ENCODE peak calls at places on chromosomes 13 and 19, in seven cellular contexts. C, W, T, Q, I, Y and X are unnamed samples.

GRCh38 chr13:74062933-74063332 is 71.3 kb downstream of the KLF12 start:
- DNase-seq in C (peak), W (no peak), T (peak), Q (no peak), I (no peak), Y (no peak), X (no peak)

GRCh38 chr19:42352216-42352892 is 26.9 kb downstream of the MEGF8 start:
- DNase-seq in C (peak), W (peak), T (no peak), Q (no peak), I (no peak), Y (no peak), X (no peak)

GRCh38 chr19:45090034-45090433 is 2.9 kb upstream of the PPP1R37 start:
- DNase-seq in C (no peak), W (no peak), T (no peak), Q (no peak), I (no peak), Y (no peak), X (no peak)

GRCh38 chr19:39502640-39503417 is 4.1 kb downstream of the DLL3 start:
- DNase-seq in C (peak), W (no peak), T (peak), Q (peak), I (peak), Y (peak), X (peak)

GRCh38 chr13:40442826-40443225 is 223.6 kb downstream of the FOXO1 start:
- DNase-seq in C (no peak), W (no peak), T (no peak), Q (no peak), I (no peak), Y (peak), X (no peak)

GRCh38 chr13:61900033-61900432 is 484.4 kb upstream of the PCDH20 start:
- DNase-seq in C (no peak), W (no peak), T (no peak), Q (no peak), I (no peak), Y (no peak), X (no peak)

GRCh38 chr13:104198811-104199210 is 1132.6 kb upstream of the SLC10A2 start:
- DNase-seq in C (no peak), W (no peak), T (no peak), Q (no peak), I (no peak), Y (no peak), X (no peak)

GRCh38 chr13:99308481-99309087 is 1.4 kb upstream of the GPR183 start:
- DNase-seq in C (no peak), W (no peak), T (no peak), Q (no peak), I (no peak), Y (no peak), X (no peak)

GRCh38 chr13:99421758-99422555 is 79.3 kb upstream of the TM9SF2 start:
- DNase-seq in C (no peak), W (no peak), T (no peak), Q (no peak), I (no peak), Y (no peak), X (no peak)

GRCh38 chr19:30229524-30230174 is 142.5 kb upstream of the ZNF536 start:
- DNase-seq in C (no peak), W (no peak), T (no peak), Q (no peak), I (no peak), Y (no peak), X (no peak)

GRCh38 chr19:5060591-5061339 is 91.9 kb downstream of the KDM4B start:
- DNase-seq in C (no peak), W (peak), T (no peak), Q (no peak), I (no peak), Y (no peak), X (no peak)

GRCh38 chr13:51614350-51614786 is 30.1 kb downstream of the WDFY2 start:
- DNase-seq in C (no peak), W (no peak), T (peak), Q (no peak), I (no peak), Y (no peak), X (peak)

GRCh38 chr13:99310382-99311031 is 3.3 kb upstream of the GPR183 start:
- DNase-seq in C (no peak), W (no peak), T (no peak), Q (no peak), I (no peak), Y (no peak), X (no peak)

GRCh38 chr13:83996415-83996814 is 114.1 kb upstream of the SLITRK1 start:
- DNase-seq in C (no peak), W (no peak), T (no peak), Q (no peak), I (no peak), Y (no peak), X (no peak)

GRCh38 chr13:68940049-68940448 is 1167.6 kb upstream of the ATXN8OS start:
- DNase-seq in C (no peak), W (no peak), T (no peak), Q (no peak), I (no peak), Y (no peak), X (no peak)

GRCh38 chr13:27302643-27303262 is 32.1 kb downstream of the RASL11A start:
- DNase-seq in C (no peak), W (no peak), T (no peak), Q (no peak), I (no peak), Y (no peak), X (no peak)

GRCh38 chr13:33207616-33207964 is 78.0 kb downstream of the STARD13 start:
- DNase-seq in C (no peak), W (peak), T (no peak), Q (no peak), I (no peak), Y (peak), X (no peak)

GRCh38 chr13:39965309-39965708 is 309.8 kb downstream of the COG6 start:
- DNase-seq in C (no peak), W (no peak), T (no peak), Q (no peak), I (no peak), Y (no peak), X (no peak)

GRCh38 chr13:66528903-66529576 is 701.1 kb downstream of the PCDH9 start:
- DNase-seq in C (no peak), W (no peak), T (no peak), Q (no peak), I (no peak), Y (no peak), X (no peak)

GRCh38 chr13:42580644-42581043 is 6.7 kb downstream of the TNFSF11 start:
- DNase-seq in C (no peak), W (no peak), T (no peak), Q (no peak), I (no peak), Y (no peak), X (no peak)

GRCh38 chr19:20423381-20424207 is 142.0 kb downstream of the ZNF737 start:
- DNase-seq in C (no peak), W (peak), T (peak), Q (no peak), I (no peak), Y (no peak), X (no peak)

GRCh38 chr13:96091164-96091931 is 1.4 kb downstream of the HS6ST3 start:
- DNase-seq in C (no peak), W (no peak), T (no peak), Q (no peak), I (no peak), Y (no peak), X (no peak)

GRCh38 chr19:4455742-4456565 is 1.6 kb downstream of the UBXN6 start:
- DNase-seq in C (peak), W (peak), T (peak), Q (no peak), I (peak), Y (peak), X (peak)

GRCh38 chr13:100513171-100513570 is 75.4 kb downstream of the GGACT start:
- DNase-seq in C (no peak), W (no peak), T (no peak), Q (no peak), I (no peak), Y (no peak), X (no peak)

GRCh38 chr13:50891206-50891605 is 18.4 kb upstream of the RNASEH2B start:
- DNase-seq in C (no peak), W (no peak), T (no peak), Q (no peak), I (no peak), Y (no peak), X (no peak)

GRCh38 chr13:28659611-28659970 is 661 bp downstream of the POMP start:
- DNase-seq in C (no peak), W (no peak), T (no peak), Q (no peak), I (no peak), Y (no peak), X (no peak)

GRCh38 chr13:112483299-112483698 is 104.7 kb downstream of the TUBGCP3 start:
- DNase-seq in C (no peak), W (no peak), T (no peak), Q (no peak), I (no peak), Y (no peak), X (no peak)

GRCh38 chr13:112489199-112489598 is 98.8 kb downstream of the TUBGCP3 start:
- DNase-seq in C (no peak), W (no peak), T (no peak), Q (no peak), I (no peak), Y (no peak), X (no peak)

GRCh38 chr13:112481458-112481857 is 105.3 kb downstream of the SPACA7 start:
- DNase-seq in C (no peak), W (no peak), T (no peak), Q (no peak), I (no peak), Y (no peak), X (no peak)

GRCh38 chr13:112486386-112487126 is 101.4 kb downstream of the TUBGCP3 start:
- DNase-seq in C (no peak), W (no peak), T (no peak), Q (no peak), I (no peak), Y (no peak), X (no peak)

GRCh38 chr13:112487127-112487517 is 100.8 kb downstream of the TUBGCP3 start:
- DNase-seq in C (no peak), W (no peak), T (no peak), Q (no peak), I (no peak), Y (no peak), X (no peak)
- TF ChIP-seq POLR2AphosphoS5 in C (no peak), W (no peak), T (no peak), Q (no peak), I (no peak), Y (no peak), X (no peak)

DNA sequence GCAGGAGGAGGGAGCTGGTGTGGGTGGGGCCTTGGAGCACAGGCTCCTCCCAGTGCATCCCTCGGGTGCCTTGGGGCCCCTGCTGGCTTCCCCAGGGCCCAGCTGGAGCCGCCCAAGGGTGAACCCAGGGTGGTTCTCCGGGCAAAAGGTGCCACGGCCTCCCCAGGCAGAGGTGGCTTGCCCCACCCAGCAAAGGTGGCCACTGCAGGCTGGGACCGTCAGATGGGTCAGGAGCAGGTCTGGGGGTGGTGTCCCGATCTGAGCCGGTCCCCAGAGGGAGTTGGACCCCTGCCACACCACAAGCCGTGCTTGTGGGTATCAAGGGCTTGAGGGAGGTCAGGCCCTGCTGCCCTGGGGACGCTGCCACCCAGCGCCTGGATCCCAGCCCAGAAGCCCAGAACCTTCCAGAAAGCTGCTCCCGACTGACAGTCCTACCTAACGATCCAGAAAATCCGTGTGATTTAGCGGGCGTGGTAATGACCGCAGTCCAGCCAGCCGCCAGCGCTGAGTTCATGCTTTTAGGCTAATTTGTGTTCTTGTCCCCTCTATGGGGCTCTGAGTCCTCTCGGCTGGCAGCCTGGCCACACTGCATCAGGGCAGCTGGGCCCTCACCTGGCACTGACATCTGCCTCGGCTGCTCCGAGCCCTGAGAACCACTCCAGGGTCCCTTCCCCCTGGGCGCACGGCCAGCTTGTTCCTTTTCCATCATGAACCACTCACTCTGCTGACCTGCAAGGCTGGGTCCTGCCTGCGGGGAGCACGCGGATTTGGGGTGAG is 5.0 kb upstream of the GRIN3B start:
- DNase-seq in C (no peak), W (no peak), T (no peak), Q (no peak), I (no peak), Y (no peak), X (no peak)
- TF ChIP-seq POLR2A in C (no peak), W (no peak), T (no peak), Q (no peak), I (no peak), Y (no peak), X (no peak)

DNA sequence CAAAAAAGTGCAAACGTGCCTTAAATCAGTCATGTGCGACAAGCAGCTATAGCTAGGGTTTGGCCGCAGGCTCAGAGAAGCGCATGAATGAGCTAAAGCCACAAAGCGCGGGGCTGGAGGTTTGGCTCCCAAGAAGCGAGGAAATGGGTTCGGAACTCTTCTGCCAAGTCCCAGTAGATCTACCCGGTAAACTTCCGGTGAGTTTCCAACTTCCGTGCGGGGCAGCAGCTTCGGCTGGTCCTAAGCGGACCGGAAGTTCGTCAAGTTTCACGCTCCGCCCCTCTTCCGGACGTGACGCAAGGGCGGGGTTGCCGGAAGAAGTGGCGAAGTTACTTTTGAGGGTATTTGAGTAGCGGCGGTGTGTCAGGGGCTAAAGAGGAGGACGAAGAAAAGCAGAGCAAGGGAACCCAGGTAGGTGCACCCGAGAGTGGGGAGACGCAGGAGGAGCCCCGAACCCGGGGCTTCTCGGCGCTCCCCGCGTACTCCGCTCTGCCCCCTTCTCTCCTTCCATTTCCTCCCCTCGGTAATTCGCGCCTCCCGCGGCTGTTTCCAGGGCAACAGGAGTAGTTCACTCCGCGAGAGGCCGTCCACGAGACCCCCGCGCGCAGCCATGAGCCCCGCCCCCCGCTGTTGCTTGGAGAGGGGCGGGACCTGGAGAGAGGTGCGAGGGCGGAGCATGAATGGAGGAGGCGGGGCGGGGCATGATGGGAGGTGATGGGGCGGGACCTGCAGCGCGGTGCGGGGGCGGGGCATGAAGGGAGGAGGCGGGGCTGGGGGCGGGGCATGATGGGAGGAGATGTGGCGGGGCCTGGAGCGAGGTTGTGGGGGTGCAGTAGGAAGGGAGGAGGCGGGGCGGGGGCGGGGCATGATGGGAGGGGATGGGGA is at the start of gene NR1H2:
- DNase-seq in C (peak), W (peak), T (peak), Q (peak), I (peak), Y (peak), X (peak)
- TF ChIP-seq POLR2AphosphoS5 in C (peak), W (peak), T (peak), Q (peak), I (peak), Y (peak), X (peak)

DNA sequence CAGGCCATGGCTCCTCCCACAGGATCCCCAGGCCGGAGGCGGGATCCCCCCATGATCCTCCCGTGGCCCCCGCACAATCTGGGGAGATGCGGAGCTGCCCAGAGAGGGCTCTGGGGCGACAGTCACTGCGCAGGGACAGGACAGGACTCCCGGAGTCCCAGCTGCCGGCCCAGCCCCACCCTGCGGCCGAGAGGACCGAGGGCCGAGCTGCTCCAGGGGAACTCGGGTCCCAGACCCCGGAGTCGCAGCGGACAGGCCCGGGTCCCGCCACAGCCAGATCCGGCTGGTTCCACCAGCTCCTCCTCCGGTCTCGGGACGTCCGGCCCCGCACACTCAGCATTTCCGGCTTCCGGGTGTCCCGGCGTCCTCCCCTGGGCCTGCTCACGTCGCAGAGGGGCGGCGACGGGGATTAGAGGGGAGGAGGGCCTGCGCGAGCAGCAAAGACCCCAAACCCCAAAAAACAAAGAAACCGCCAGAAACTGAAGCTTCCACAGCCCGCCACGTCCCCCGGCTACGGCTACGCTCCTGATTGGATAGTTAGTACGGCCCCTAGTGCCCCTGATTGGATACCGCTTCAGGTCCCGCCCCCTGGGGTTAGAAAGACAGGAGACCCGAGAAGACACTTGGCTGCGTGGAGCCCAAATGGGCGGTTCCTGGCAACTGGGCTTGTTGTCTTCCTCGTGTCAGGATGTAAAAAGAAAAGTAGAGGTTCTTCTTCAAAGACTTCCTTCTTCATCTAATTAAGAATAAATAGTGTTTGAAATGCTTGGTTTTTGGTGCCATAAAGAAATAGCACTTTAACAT is 21.3 kb upstream of the OR10H1 start:
- DNase-seq in C (peak), W (peak), T (peak), Q (peak), I (peak), Y (peak), X (peak)
- TF ChIP-seq POLR2A in C (peak), W (peak), T (peak), Q (peak), I (peak), Y (peak), X (peak)

GRCh38 chr19:6076675-6077463 is 33.4 kb downstream of the RFX2 start:
- DNase-seq in C (no peak), W (no peak), T (no peak), Q (no peak), I (no peak), Y (no peak), X (no peak)
- TF ChIP-seq POLR2AphosphoS5 in C (no peak), W (no peak), T (no peak), Q (no peak), I (no peak), Y (no peak), X (no peak)

DNA sequence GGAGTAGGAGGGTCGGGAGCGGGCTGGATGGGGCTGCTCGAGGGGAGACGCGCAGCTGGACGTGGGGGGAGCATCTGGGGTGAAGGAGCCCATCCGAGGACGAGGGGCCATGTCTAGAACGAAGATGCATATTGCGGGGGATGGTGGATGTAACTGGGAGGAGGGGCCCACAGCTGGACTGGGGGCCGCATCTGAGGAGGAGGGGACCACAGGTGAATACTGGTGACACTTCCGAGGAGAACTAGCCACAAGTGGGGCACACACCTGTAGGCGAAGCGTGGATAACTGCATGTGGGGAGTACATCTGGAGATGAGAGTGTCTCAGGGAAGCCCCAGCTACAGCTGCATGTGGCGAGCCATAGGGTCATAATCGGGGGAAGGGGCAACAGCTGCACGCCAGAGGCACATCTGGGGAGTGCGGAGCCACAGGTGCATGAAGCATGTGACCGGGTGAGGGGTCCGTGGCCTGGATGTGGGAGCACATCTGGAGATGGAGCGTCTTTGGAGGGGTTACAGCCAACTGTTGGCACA is 402 bp downstream of the ZSWIM9 start:
- DNase-seq in C (no peak), W (no peak), T (no peak), Q (no peak), I (no peak), Y (no peak), X (no peak)
- TF ChIP-seq POLR2A in C (no peak), W (no peak), T (no peak), Q (no peak), I (no peak), Y (no peak), X (no peak)

DNA sequence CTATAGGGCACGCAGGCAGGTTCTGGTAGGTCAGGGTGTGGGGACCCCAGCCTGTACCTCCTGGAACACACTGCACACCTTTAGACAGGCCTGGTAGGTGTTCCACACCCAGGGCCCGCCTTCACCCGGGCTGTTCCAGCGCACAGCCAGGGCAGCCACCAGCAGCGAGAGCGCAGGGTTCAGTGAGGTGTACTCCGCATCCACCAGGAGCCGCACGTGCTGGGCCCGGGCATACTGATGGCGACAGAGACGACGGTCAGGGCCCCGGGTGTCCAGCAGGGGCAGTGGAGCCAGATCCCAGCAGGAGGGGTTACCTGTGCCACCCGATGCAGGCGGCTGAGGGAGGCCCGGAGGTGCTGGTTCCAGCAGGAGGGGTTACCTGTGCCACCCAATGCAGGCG is 6.0 kb downstream of the PRODH2 start:
- DNase-seq in C (no peak), W (no peak), T (no peak), Q (no peak), I (no peak), Y (no peak), X (no peak)
- TF ChIP-seq POLR2AphosphoS5 in C (no peak), W (no peak), T (no peak), Q (no peak), I (no peak), Y (no peak), X (no peak)